ENCODE peak calls at places on chromosomes 1 and 21, in four cellular contexts. B is activated CD8-positive, alpha-beta T cell treated with anti-CD3 and anti-CD28 coated beads, Interleukin-2, amount 10 ng/mL, durations not matched to agents 7 days and 5 days; E is NCI-H2081; U is body of pancreas. J is an unnamed sample.

GRCh38 chr1:84373446-84374141 is 24.7 kb upstream of the DNASE2B start:
- DNase-seq in U (no peak), B (no peak), E (no peak), J (no peak)

GRCh38 chr1:210797422-210797821 is 336.5 kb downstream of the KCNH1 start:
- DNase-seq in U (no peak), B (no peak), E (no peak), J (no peak)

GRCh38 chr21:43975469-43976098 is 36.5 kb upstream of the TRAPPC10 start:
- DNase-seq in B (peak), E (peak), U (peak), J (no peak)

GRCh38 chr1:97632075-97632474 is 288.8 kb downstream of the DPYD start:
- DNase-seq in U (no peak), E (peak), B (no peak), J (no peak)

GRCh38 chr1:245154429-245155185 is at the start of gene KIF26B:
- DNase-seq in B (peak), E (peak), U (peak), J (peak)

GRCh38 chr1:215704089-215704860 is 137.2 kb downstream of the KCTD3 start:
- DNase-seq in B (no peak), U (no peak), E (no peak), J (no peak)

GRCh38 chr1:228350831-228351781 is 55.5 kb downstream of the TRIM11 start:
- DNase-seq in U (peak), E (no peak), B (no peak), J (no peak)

GRCh38 chr1:68174173-68175113 is 57.9 kb downstream of the WLS start:
- DNase-seq in E (peak), U (peak), B (no peak), J (no peak)

GRCh38 chr1:43493661-43494450 is 36.8 kb upstream of the PTPRF start:
- DNase-seq in B (no peak), E (no peak), U (no peak), J (no peak)

GRCh38 chr1:3858231-3858981 is 1.1 kb downstream of the DFFB start:
- DNase-seq in E (peak), B (no peak), U (peak), J (no peak)

GRCh38 chr1:17874231-17874630 is 119.1 kb downstream of the ACTL8 start:
- DNase-seq in B (no peak), E (no peak), U (no peak), J (peak)

GRCh38 chr1:54121482-54122130 is 31.2 kb downstream of the CDCP2 start:
- DNase-seq in B (peak), E (no peak), U (peak), J (no peak)

GRCh38 chr1:2226525-2227340 is 1.4 kb upstream of the SKI start:
- DNase-seq in U (no peak), B (no peak), E (no peak), J (no peak)

GRCh38 chr1:13960376-13960987 is 260.5 kb downstream of the PRDM2 start:
- DNase-seq in B (peak), E (peak), U (peak), J (no peak)

GRCh38 chr1:218665216-218665615 is 320.1 kb downstream of the TGFB2 start:
- DNase-seq in U (peak), B (no peak), E (no peak), J (no peak)

J was measured in SW 1271.